ENCODE peak calls at places on chromosomes 4 and X, in four cellular contexts. I is mucosa of descending colon, C is fibroblast of lung, J is uterus. V is an unnamed sample.

GRCh38 chr4:47466061-47466785 is 2.7 kb upstream of the COMMD8 start:
- DNase-seq in I (no peak), C (no peak), J (no peak), V (no peak)

GRCh38 chrX:43939187-43939926 is 33.8 kb downstream of the NDP start:
- DNase-seq in I (no peak), C (peak; percentile 37), J (no peak), V (peak; percentile 18)

GRCh38 chr4:87911252-87911774 is 64.2 kb upstream of the SPP1 start:
- DNase-seq in I (no peak), C (peak; percentile 37), J (no peak), V (no peak)

GRCh38 chr4:95606739-95607138 is 58.0 kb upstream of the UNC5C start:
- DNase-seq in I (no peak), C (no peak), J (no peak), V (no peak)

GRCh38 chr4:15562114-15562513 is 92.4 kb downstream of the CC2D2A start:
- DNase-seq in I (no peak), C (no peak), J (no peak), V (no peak)

GRCh38 chr4:40662962-40663604 is 33.4 kb upstream of the RBM47 start:
- DNase-seq in I (no peak), C (peak; percentile 74), J (no peak), V (peak; percentile 86)

GRCh38 chr4:138310991-138311390 is 68.8 kb upstream of the SLC7A11 start:
- DNase-seq in I (no peak), C (peak; percentile 29), J (no peak), V (peak; percentile 68)

GRCh38 chr4:3047464-3048286 is 26.7 kb downstream of the HTT-AS start:
- DNase-seq in I (peak; percentile 79), C (peak; percentile 41), J (peak; percentile 43), V (peak; percentile 55)

GRCh38 chrX:151184705-151185104 is 8.3 kb downstream of the GPR50 start:
- DNase-seq in I (no peak), C (no peak), J (no peak), V (no peak)

GRCh38 chrX:23779025-23779424 is 3.9 kb upstream of the SAT1 start:
- DNase-seq in I (no peak), C (peak; percentile 28), J (no peak), V (peak; percentile 19)

GRCh38 chr4:75831856-75832405 is 70.3 kb downstream of the PPEF2 start:
- DNase-seq in I (no peak), C (no peak), J (no peak), V (no peak)

GRCh38 chr4:56048621-56049427 is 100.1 kb downstream of the CEP135 start:
- DNase-seq in I (peak; percentile 80), C (peak; percentile 52), J (peak; percentile 16), V (peak; percentile 46)

GRCh38 chrX:78514852-78515251 is 144.3 kb downstream of the RTL3 start:
- DNase-seq in I (no peak), C (no peak), J (no peak), V (no peak)

GRCh38 chr4:13905543-13905942 is 278.0 kb upstream of the BOD1L1 start:
- DNase-seq in I (no peak), C (peak; percentile 95), J (no peak), V (peak; percentile 85)

GRCh38 chrX:77743720-77744119 is 42.3 kb downstream of the ATRX start:
- DNase-seq in I (no peak), C (no peak), J (no peak), V (no peak)

GRCh38 chr4:19832388-19832787 is 419.3 kb upstream of the SLIT2 start:
- DNase-seq in I (no peak), C (peak; percentile 32), J (no peak), V (no peak)

GRCh38 chr4:150569384-150569987 is 12.5 kb upstream of the MAB21L2 start:
- DNase-seq in I (no peak), C (peak; percentile 63), J (no peak), V (peak; percentile 18)

GRCh38 chrX:155035688-155036087 is 9.0 kb downstream of the FUNDC2 start:
- DNase-seq in I (no peak), C (no peak), J (no peak), V (no peak)

GRCh38 chrX:151505796-151506195 is 57.7 kb upstream of the PASD1 start:
- DNase-seq in I (no peak), C (no peak), J (no peak), V (no peak)

GRCh38 chr4:41575665-41576064 is 37.7 kb downstream of the LIMCH1 start:
- DNase-seq in I (no peak), C (no peak), J (no peak), V (no peak)

GRCh38 chr4:112747035-112747434 is 110.1 kb downstream of the LARP7 start:
- DNase-seq in I (no peak), C (no peak), J (no peak), V (no peak)

GRCh38 chr4:89572224-89572858 is 264.6 kb downstream of the SNCA start:
- DNase-seq in I (no peak), C (no peak), J (no peak), V (no peak)

GRCh38 chr4:159308571-159309340 is 205.9 kb downstream of the RAPGEF2 start:
- DNase-seq in I (no peak), C (no peak), J (no peak), V (no peak)

GRCh38 chrX:154399527-154400368 is 1.6 kb downstream of the RPL10 start:
- DNase-seq in I (no peak), C (no peak), J (no peak), V (peak; percentile 10)

GRCh38 chrX:39752820-39753219 is 344.9 kb downstream of the BCOR start:
- DNase-seq in I (no peak), C (peak; percentile 43), J (no peak), V (peak; percentile 57)

GRCh38 chrX:106802388-106803275 is at the start of gene TBC1D8B:
- DNase-seq in I (peak; percentile 77), C (peak; percentile 92), J (peak; percentile 87), V (peak; percentile 92)

GRCh38 chr4:151573474-151573873 is 164.5 kb downstream of the FHIP1A start:
- DNase-seq in I (no peak), C (no peak), J (no peak), V (no peak)

GRCh38 chr4:135408109-135408508 is 1206.5 kb upstream of the PABPC4L start:
- DNase-seq in I (no peak), C (no peak), J (no peak), V (no peak)

GRCh38 chrX:43643662-43644061 is 12.4 kb upstream of the MAOA start:
- DNase-seq in I (no peak), C (no peak), J (no peak), V (no peak)

GRCh38 chr4:1199556-1200331 is 27.4 kb upstream of the SPON2 start:
- DNase-seq in I (peak; percentile 26), C (no peak), J (no peak), V (no peak)

GRCh38 chrX:48972214-48973164 is 845 bp upstream of the KCND1 start:
- DNase-seq in I (peak; percentile 35), C (peak; percentile 57), J (peak; percentile 38), V (peak; percentile 48)
- TF ChIP-seq CTCF in I (peak; percentile 26), C (peak; percentile 61), J (peak; percentile 9), V (peak; percentile 56)

GRCh38 chrX:109392895-109393294 is 89.0 kb downstream of the GUCY2F start:
- DNase-seq in I (no peak), C (no peak), J (no peak), V (no peak)

GRCh38 chrX:109389917-109390316 is 92.0 kb downstream of the GUCY2F start:
- DNase-seq in I (no peak), C (no peak), J (no peak), V (no peak)

GRCh38 chrX:109399831-109400230 is 82.1 kb downstream of the GUCY2F start:
- DNase-seq in I (no peak), C (no peak), J (no peak), V (no peak)

GRCh38 chrX:109390556-109390955 is 91.3 kb downstream of the GUCY2F start:
- DNase-seq in I (no peak), C (no peak), J (no peak), V (no peak)

GRCh38 chrX:109393859-109394258 is 88.0 kb downstream of the GUCY2F start:
- DNase-seq in I (no peak), C (no peak), J (no peak), V (no peak)
- TF ChIP-seq CTCF in I (no peak), C (no peak), J (no peak), V (no peak)

DNA sequence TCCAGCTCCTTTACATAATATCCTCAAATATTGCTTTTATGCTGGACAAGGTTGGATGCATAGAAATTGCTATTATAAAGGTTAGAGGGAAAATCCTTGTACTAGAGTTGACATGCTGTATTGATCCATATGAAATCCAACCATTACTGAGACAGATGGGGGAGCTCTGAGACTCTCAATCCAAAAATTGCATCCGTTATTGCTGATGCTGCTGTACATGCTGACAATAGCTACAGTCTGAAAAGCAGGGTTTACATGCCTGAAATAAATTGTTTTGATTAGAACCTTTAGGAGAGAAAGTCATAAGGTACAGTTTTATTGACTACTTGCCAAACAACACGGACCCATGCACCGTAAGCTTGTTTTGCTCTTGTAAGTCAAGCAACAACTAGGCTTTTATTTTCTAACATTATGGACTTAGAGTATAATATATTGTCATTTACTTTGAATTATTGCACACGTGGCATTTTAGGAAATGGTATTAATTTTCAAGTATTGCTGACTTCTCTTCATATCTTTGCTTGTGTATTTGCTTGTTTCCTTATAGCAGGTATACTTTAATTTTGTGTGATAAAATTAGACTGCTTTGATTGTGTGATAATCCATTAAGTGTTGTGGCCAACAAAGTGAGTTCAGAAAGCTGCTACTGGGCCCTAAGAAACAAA is 1365.2 kb downstream of the STIM2 start:
- DNase-seq in I (no peak), C (no peak), J (no peak), V (peak; percentile 4)
- TF ChIP-seq CTCF in I (no peak), C (no peak), J (no peak), V (peak; percentile 13)

GRCh38 chrX:136189222-136189621 is 41.9 kb downstream of the FHL1 start:
- DNase-seq in I (no peak), C (no peak), J (no peak), V (peak; percentile 42)
- TF ChIP-seq CTCF in I (no peak), C (no peak), J (no peak), V (no peak)

GRCh38 chr4:153126137-153126536 is 78.1 kb upstream of the TRIM2 start:
- DNase-seq in I (no peak), C (no peak), J (no peak), V (no peak)

GRCh38 chr4:153127773-153128494 is 76.3 kb upstream of the TRIM2 start:
- DNase-seq in I (peak; percentile 69), C (peak; percentile 85), J (peak; percentile 86), V (peak; percentile 90)

GRCh38 chr4:153137168-153137567 is 67.1 kb upstream of the TRIM2 start:
- DNase-seq in I (no peak), C (peak; percentile 70), J (peak; percentile 62), V (peak; percentile 90)

GRCh38 chr4:153131478-153132069 is 72.7 kb upstream of the TRIM2 start:
- DNase-seq in I (no peak), C (peak; percentile 36), J (no peak), V (no peak)
- TF ChIP-seq CTCF in I (no peak), C (no peak), J (no peak), V (no peak)

V was measured in cardiac fibroblast.